ENCODE peak calls at places on chromosomes 3 and 15, in eight cellular contexts. One of them, this sample, is unnamed.

GRCh38 chr3:31014317-31015040 is 120.0 kb upstream of the GADL1 start:
- DNase-seq in esophagus squamous epithelium: no peak
- DNase-seq in activated naive CD4-positive, alpha-beta T cell treated with Interleukin-2 at 50 U/mL for 16 hours: no peak
- DNase-seq in amniotic stem cell: no peak
- DNase-seq in neural crest cell: no peak
- DNase-seq in neural progenitor cell: no peak
- DNase-seq in NCI-H2107: no peak
- DNase-seq in lower leg skin: no peak
- DNase-seq in this sample: peak

GRCh38 chr15:51623386-51623938 is 891 bp upstream of the DMXL2 start:
- DNase-seq in esophagus squamous epithelium: no peak
- DNase-seq in activated naive CD4-positive, alpha-beta T cell treated with Interleukin-2 at 50 U/mL for 16 hours: no peak
- DNase-seq in amniotic stem cell: no peak
- DNase-seq in neural crest cell: no peak
- DNase-seq in neural progenitor cell: no peak
- DNase-seq in NCI-H2107: no peak
- DNase-seq in lower leg skin: no peak
- DNase-seq in this sample: no peak

GRCh38 chr3:85631070-85631469 is 672.3 kb downstream of the CADM2 start:
- DNase-seq in esophagus squamous epithelium: no peak
- DNase-seq in activated naive CD4-positive, alpha-beta T cell treated with Interleukin-2 at 50 U/mL for 16 hours: no peak
- DNase-seq in amniotic stem cell: no peak
- DNase-seq in neural crest cell: no peak
- DNase-seq in neural progenitor cell: no peak
- DNase-seq in NCI-H2107: no peak
- DNase-seq in lower leg skin: no peak
- DNase-seq in this sample: no peak

GRCh38 chr3:149019581-149019980 is 28.2 kb downstream of the GYG1 start:
- DNase-seq in esophagus squamous epithelium: no peak
- DNase-seq in activated naive CD4-positive, alpha-beta T cell treated with Interleukin-2 at 50 U/mL for 16 hours: no peak
- DNase-seq in amniotic stem cell: no peak
- DNase-seq in neural crest cell: no peak
- DNase-seq in neural progenitor cell: no peak
- DNase-seq in NCI-H2107: no peak
- DNase-seq in lower leg skin: no peak
- DNase-seq in this sample: no peak

GRCh38 chr15:57031605-57032004 is 113.2 kb downstream of the TCF12 start:
- DNase-seq in esophagus squamous epithelium: no peak
- DNase-seq in activated naive CD4-positive, alpha-beta T cell treated with Interleukin-2 at 50 U/mL for 16 hours: no peak
- DNase-seq in amniotic stem cell: no peak
- DNase-seq in neural crest cell: no peak
- DNase-seq in neural progenitor cell: no peak
- DNase-seq in NCI-H2107: no peak
- DNase-seq in lower leg skin: peak
- DNase-seq in this sample: no peak

GRCh38 chr3:1179116-1179515 is 86.3 kb downstream of the CNTN6 start:
- DNase-seq in esophagus squamous epithelium: no peak
- DNase-seq in activated naive CD4-positive, alpha-beta T cell treated with Interleukin-2 at 50 U/mL for 16 hours: no peak
- DNase-seq in amniotic stem cell: no peak
- DNase-seq in neural crest cell: no peak
- DNase-seq in neural progenitor cell: no peak
- DNase-seq in NCI-H2107: no peak
- DNase-seq in lower leg skin: no peak
- DNase-seq in this sample: no peak

GRCh38 chr3:53083949-53084309 is 38.1 kb upstream of the SFMBT1 start:
- DNase-seq in esophagus squamous epithelium: no peak
- DNase-seq in activated naive CD4-positive, alpha-beta T cell treated with Interleukin-2 at 50 U/mL for 16 hours: no peak
- DNase-seq in amniotic stem cell: no peak
- DNase-seq in neural crest cell: no peak
- DNase-seq in neural progenitor cell: no peak
- DNase-seq in NCI-H2107: no peak
- DNase-seq in lower leg skin: no peak
- DNase-seq in this sample: no peak

GRCh38 chr3:185082149-185082548 is 70.7 kb downstream of the C3orf70 start:
- DNase-seq in esophagus squamous epithelium: no peak
- DNase-seq in activated naive CD4-positive, alpha-beta T cell treated with Interleukin-2 at 50 U/mL for 16 hours: no peak
- DNase-seq in amniotic stem cell: no peak
- DNase-seq in neural crest cell: no peak
- DNase-seq in neural progenitor cell: no peak
- DNase-seq in NCI-H2107: no peak
- DNase-seq in lower leg skin: no peak
- DNase-seq in this sample: no peak

GRCh38 chr3:8713901-8714759 is 19.5 kb upstream of the CAV3 start:
- DNase-seq in esophagus squamous epithelium: no peak
- DNase-seq in activated naive CD4-positive, alpha-beta T cell treated with Interleukin-2 at 50 U/mL for 16 hours: no peak
- DNase-seq in amniotic stem cell: no peak
- DNase-seq in neural crest cell: no peak
- DNase-seq in neural progenitor cell: peak
- DNase-seq in NCI-H2107: no peak
- DNase-seq in lower leg skin: no peak
- DNase-seq in this sample: no peak

GRCh38 chr3:26920579-26920978 is 298.0 kb downstream of the LRRC3B start:
- DNase-seq in esophagus squamous epithelium: no peak
- DNase-seq in activated naive CD4-positive, alpha-beta T cell treated with Interleukin-2 at 50 U/mL for 16 hours: no peak
- DNase-seq in amniotic stem cell: no peak
- DNase-seq in neural crest cell: no peak
- DNase-seq in neural progenitor cell: peak
- DNase-seq in NCI-H2107: no peak
- DNase-seq in lower leg skin: no peak
- DNase-seq in this sample: no peak

GRCh38 chr15:26628879-26629529 is 143.9 kb downstream of the GABRB3 start:
- DNase-seq in esophagus squamous epithelium: no peak
- DNase-seq in activated naive CD4-positive, alpha-beta T cell treated with Interleukin-2 at 50 U/mL for 16 hours: no peak
- DNase-seq in amniotic stem cell: no peak
- DNase-seq in neural crest cell: no peak
- DNase-seq in neural progenitor cell: peak
- DNase-seq in NCI-H2107: no peak
- DNase-seq in lower leg skin: peak
- DNase-seq in this sample: peak

GRCh38 chr15:47366884-47367283 is 350.4 kb upstream of the SEMA6D start:
- DNase-seq in esophagus squamous epithelium: no peak
- DNase-seq in activated naive CD4-positive, alpha-beta T cell treated with Interleukin-2 at 50 U/mL for 16 hours: no peak
- DNase-seq in amniotic stem cell: no peak
- DNase-seq in neural crest cell: no peak
- DNase-seq in neural progenitor cell: no peak
- DNase-seq in NCI-H2107: no peak
- DNase-seq in lower leg skin: no peak
- DNase-seq in this sample: no peak

GRCh38 chr3:188468672-188469071 is 314.7 kb downstream of the LPP start:
- DNase-seq in esophagus squamous epithelium: no peak
- DNase-seq in activated naive CD4-positive, alpha-beta T cell treated with Interleukin-2 at 50 U/mL for 16 hours: no peak
- DNase-seq in amniotic stem cell: no peak
- DNase-seq in neural crest cell: no peak
- DNase-seq in neural progenitor cell: no peak
- DNase-seq in NCI-H2107: no peak
- DNase-seq in lower leg skin: peak
- DNase-seq in this sample: no peak

GRCh38 chr3:36943601-36944000 is 1.3 kb downstream of the TRANK1 start:
- DNase-seq in esophagus squamous epithelium: no peak
- DNase-seq in activated naive CD4-positive, alpha-beta T cell treated with Interleukin-2 at 50 U/mL for 16 hours: no peak
- DNase-seq in amniotic stem cell: no peak
- DNase-seq in neural crest cell: no peak
- DNase-seq in neural progenitor cell: peak
- DNase-seq in NCI-H2107: no peak
- DNase-seq in lower leg skin: no peak
- DNase-seq in this sample: no peak

GRCh38 chr3:136276049-136276755 is 26.1 kb downstream of the PCCB start:
- DNase-seq in esophagus squamous epithelium: no peak
- DNase-seq in activated naive CD4-positive, alpha-beta T cell treated with Interleukin-2 at 50 U/mL for 16 hours: no peak
- DNase-seq in amniotic stem cell: no peak
- DNase-seq in neural crest cell: no peak
- DNase-seq in neural progenitor cell: no peak
- DNase-seq in NCI-H2107: no peak
- DNase-seq in lower leg skin: no peak
- DNase-seq in this sample: no peak

GRCh38 chr3:105516972-105517371 is 150.3 kb downstream of the ALCAM start:
- DNase-seq in esophagus squamous epithelium: no peak
- DNase-seq in activated naive CD4-positive, alpha-beta T cell treated with Interleukin-2 at 50 U/mL for 16 hours: no peak
- DNase-seq in amniotic stem cell: no peak
- DNase-seq in neural crest cell: no peak
- DNase-seq in neural progenitor cell: peak
- DNase-seq in NCI-H2107: no peak
- DNase-seq in lower leg skin: no peak
- DNase-seq in this sample: no peak

GRCh38 chr3:16069149-16069922 is 105.1 kb upstream of the GALNT15 start:
- DNase-seq in esophagus squamous epithelium: no peak
- DNase-seq in activated naive CD4-positive, alpha-beta T cell treated with Interleukin-2 at 50 U/mL for 16 hours: no peak
- DNase-seq in amniotic stem cell: peak
- DNase-seq in neural crest cell: no peak
- DNase-seq in neural progenitor cell: no peak
- DNase-seq in NCI-H2107: no peak
- DNase-seq in lower leg skin: no peak
- DNase-seq in this sample: no peak

GRCh38 chr3:169266351-169266750 is 397.2 kb downstream of the MECOM start:
- DNase-seq in esophagus squamous epithelium: no peak
- DNase-seq in activated naive CD4-positive, alpha-beta T cell treated with Interleukin-2 at 50 U/mL for 16 hours: no peak
- DNase-seq in amniotic stem cell: no peak
- DNase-seq in neural crest cell: no peak
- DNase-seq in neural progenitor cell: no peak
- DNase-seq in NCI-H2107: no peak
- DNase-seq in lower leg skin: no peak
- DNase-seq in this sample: no peak

GRCh38 chr15:84605225-84605882 is 4.5 kb downstream of the ZSCAN2 start:
- DNase-seq in esophagus squamous epithelium: no peak
- DNase-seq in activated naive CD4-positive, alpha-beta T cell treated with Interleukin-2 at 50 U/mL for 16 hours: no peak
- DNase-seq in amniotic stem cell: no peak
- DNase-seq in neural crest cell: no peak
- DNase-seq in neural progenitor cell: no peak
- DNase-seq in NCI-H2107: no peak
- DNase-seq in lower leg skin: no peak
- DNase-seq in this sample: peak